ENCODE peak calls at places on chromosomes 12 and 14, in ten cellular contexts. A is effector memory CD8-positive, alpha-beta T cell; C is fibroblast of the aortic adventitia; V is Karpas-422; S is tibial artery; M is LoVo; I is AG04450; G is NCI-H2107; F is stimulated activated naive CD8-positive, alpha-beta T cell treated with anti-CD3 and anti-CD28 coated beads, Interleukin-15, amount 100 ng/mL, for 72 hours; E is GM20000. R is an unnamed sample.

GRCh38 chr14:90019824-90020523 is 41.8 kb upstream of the KCNK13 start:
- DNase-seq in A (no peak), C (no peak), V (no peak), S (no peak), M (no peak), I (no peak), G (no peak), F (no peak), E (no peak), R (no peak)

GRCh38 chr12:49703647-49704137 is 3.5 kb downstream of the FMNL3 start:
- DNase-seq in A (peak), C (peak), V (no peak), S (no peak), M (no peak), I (peak), G (no peak), F (peak), E (peak), R (peak)

GRCh38 chr12:94777936-94778335 is 127.6 kb upstream of the TMCC3 start:
- DNase-seq in A (no peak), C (no peak), V (no peak), S (no peak), M (no peak), I (no peak), G (no peak), F (no peak), E (no peak), R (no peak)

GRCh38 chr12:3263939-3264699 is 186.9 kb downstream of the TSPAN9 start:
- DNase-seq in A (no peak), C (no peak), V (no peak), S (no peak), M (no peak), I (no peak), G (no peak), F (no peak), E (no peak), R (no peak)

GRCh38 chr14:90489916-90490726 is 93.3 kb downstream of the CALM1 start:
- DNase-seq in A (no peak), C (no peak), V (peak), S (no peak), M (no peak), I (no peak), G (no peak), F (no peak), E (no peak), R (no peak)

GRCh38 chr14:67358914-67359313 is 690 bp downstream of the ATP6V1D start:
- DNase-seq in A (no peak), C (no peak), V (no peak), S (no peak), M (no peak), I (no peak), G (no peak), F (no peak), E (no peak), R (no peak)

GRCh38 chr14:100202712-100203111 is 36.2 kb upstream of the YY1 start:
- DNase-seq in A (no peak), C (no peak), V (no peak), S (no peak), M (no peak), I (no peak), G (no peak), F (no peak), E (no peak), R (no peak)

GRCh38 chr12:122917508-122918227 is 21.7 kb upstream of the VPS37B start:
- DNase-seq in A (no peak), C (peak), V (no peak), S (peak), M (peak), I (no peak), G (no peak), F (no peak), E (no peak), R (no peak)

R was measured in osteoblast.